ENCODE peak calls at places on chromosome 4, in eight cellular contexts. B is hepatocyte, F is OCI-LY7, K is ascending aorta, O is cardiac muscle cell, A is substantia nigra, X is uterus, G is right lobe of liver. Z is an unnamed sample.

GRCh38 chr4:13266687-13267086 is 217.5 kb downstream of the RAB28 start:
- DNase-seq in B (no peak), F (no peak), K (no peak), O (no peak), A (no peak), X (no peak), G (no peak), Z (no peak)

GRCh38 chr4:127047930-127048329 is 584.8 kb upstream of the INTU start:
- DNase-seq in B (no peak), F (no peak), K (no peak), O (no peak), A (no peak), X (no peak), G (no peak), Z (no peak)

GRCh38 chr4:115042496-115042895 is 70.9 kb downstream of the NDST4 start:
- DNase-seq in B (no peak), F (peak), K (no peak), O (no peak), A (no peak), X (no peak), G (no peak), Z (peak)

GRCh38 chr4:86970447-86971354 is 35.9 kb downstream of the AFF1 start:
- DNase-seq in B (no peak), F (no peak), K (no peak), O (no peak), A (no peak), X (no peak), G (no peak), Z (no peak)

GRCh38 chr4:26583865-26584652 is at the start of gene TBC1D19:
- DNase-seq in B (peak), F (peak), K (peak), O (peak), A (peak), X (peak), G (peak), Z (peak)

GRCh38 chr4:67933038-67933437 is 30.3 kb downstream of the TMPRSS11A start:
- DNase-seq in B (no peak), F (no peak), K (no peak), O (no peak), A (no peak), X (no peak), G (no peak), Z (no peak)

GRCh38 chr4:151517896-151518295 is 108.9 kb downstream of the FHIP1A start:
- DNase-seq in B (no peak), F (no peak), K (no peak), O (no peak), A (no peak), X (no peak), G (no peak), Z (no peak)

GRCh38 chr4:13700196-13701140 is 72.9 kb upstream of the BOD1L1 start:
- DNase-seq in B (no peak), F (no peak), K (no peak), O (peak), A (no peak), X (no peak), G (no peak), Z (no peak)

GRCh38 chr4:151206241-151207005 is 70.5 kb upstream of the PRSS48 start:
- DNase-seq in B (no peak), F (no peak), K (no peak), O (no peak), A (no peak), X (no peak), G (no peak), Z (no peak)

GRCh38 chr4:1722551-1723071 is 1.3 kb downstream of the TACC3 start:
- DNase-seq in B (no peak), F (no peak), K (no peak), O (no peak), A (no peak), X (no peak), G (peak), Z (no peak)

GRCh38 chr4:88672987-88673386 is 24.6 kb downstream of the NAP1L5 start:
- DNase-seq in B (peak), F (peak), K (no peak), O (peak), A (no peak), X (no peak), G (no peak), Z (peak)

GRCh38 chr4:145731026-145731425 is 51.1 kb downstream of the C4orf51 start:
- DNase-seq in B (peak), F (no peak), K (no peak), O (peak), A (no peak), X (no peak), G (peak), Z (no peak)

GRCh38 chr4:121951570-121952110 is at the start of gene TRPC3:
- DNase-seq in B (peak), F (peak), K (no peak), O (peak), A (no peak), X (peak), G (peak), Z (peak)

GRCh38 chr4:76708986-76709385 is 189.0 kb downstream of the SOWAHB start:
- DNase-seq in B (no peak), F (no peak), K (no peak), O (no peak), A (no peak), X (no peak), G (no peak), Z (no peak)

GRCh38 chr4:128958194-128958593 is 135.1 kb downstream of the SCLT1 start:
- DNase-seq in B (peak), F (peak), K (no peak), O (peak), A (no peak), X (no peak), G (no peak), Z (no peak)

GRCh38 chr4:25863906-25864418 is 1.2 kb upstream of the SEL1L3 start:
- DNase-seq in B (no peak), F (peak), K (no peak), O (no peak), A (no peak), X (no peak), G (no peak), Z (peak)

GRCh38 chr4:3178351-3178750 is 70.6 kb upstream of the MSANTD1 start:
- DNase-seq in B (no peak), F (no peak), K (no peak), O (no peak), A (no peak), X (no peak), G (no peak), Z (no peak)
- H3K27ac ChIP-seq in B (no peak), F (no peak), K (no peak), O (no peak), A (no peak), X (no peak), G (no peak), Z (no peak)

GRCh38 chr4:101175896-101176676 is 171.2 kb downstream of the PPP3CA start:
- DNase-seq in B (no peak), F (no peak), K (no peak), O (no peak), A (no peak), X (peak), G (no peak), Z (peak)
- H3K27ac ChIP-seq in B (no peak), F (no peak), K (no peak), O (no peak), A (no peak), X (peak), G (no peak), Z (no peak)

GRCh38 chr4:177175473-177175872 is 134.2 kb upstream of the NEIL3 start:
- DNase-seq in B (no peak), F (no peak), K (no peak), O (no peak), A (no peak), X (no peak), G (no peak), Z (no peak)

DNA sequence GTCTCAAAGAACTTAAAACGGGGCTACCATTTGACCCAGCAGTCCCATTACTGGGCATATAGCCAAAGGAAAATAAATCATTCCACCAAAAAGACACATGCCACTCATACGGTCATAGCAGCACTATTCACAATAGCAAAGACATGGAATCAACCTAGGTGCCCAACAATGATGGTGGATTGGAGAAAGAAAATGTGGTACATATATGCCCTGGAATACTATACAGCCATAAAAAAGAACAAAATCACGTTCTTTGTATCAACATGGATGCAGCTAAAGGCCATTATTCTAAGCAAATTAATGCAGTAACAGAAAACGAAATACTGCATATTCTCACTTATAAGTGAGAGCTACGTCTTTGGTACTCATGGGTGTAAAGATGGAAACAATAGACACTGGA is 138.1 kb upstream of the NEIL3 start:
- DNase-seq in B (no peak), F (no peak), K (no peak), O (no peak), A (no peak), X (no peak), G (no peak), Z (no peak)
- H3K27ac ChIP-seq in B (no peak), F (no peak), K (no peak), O (no peak), A (no peak), X (no peak), G (no peak), Z (no peak)

DNA sequence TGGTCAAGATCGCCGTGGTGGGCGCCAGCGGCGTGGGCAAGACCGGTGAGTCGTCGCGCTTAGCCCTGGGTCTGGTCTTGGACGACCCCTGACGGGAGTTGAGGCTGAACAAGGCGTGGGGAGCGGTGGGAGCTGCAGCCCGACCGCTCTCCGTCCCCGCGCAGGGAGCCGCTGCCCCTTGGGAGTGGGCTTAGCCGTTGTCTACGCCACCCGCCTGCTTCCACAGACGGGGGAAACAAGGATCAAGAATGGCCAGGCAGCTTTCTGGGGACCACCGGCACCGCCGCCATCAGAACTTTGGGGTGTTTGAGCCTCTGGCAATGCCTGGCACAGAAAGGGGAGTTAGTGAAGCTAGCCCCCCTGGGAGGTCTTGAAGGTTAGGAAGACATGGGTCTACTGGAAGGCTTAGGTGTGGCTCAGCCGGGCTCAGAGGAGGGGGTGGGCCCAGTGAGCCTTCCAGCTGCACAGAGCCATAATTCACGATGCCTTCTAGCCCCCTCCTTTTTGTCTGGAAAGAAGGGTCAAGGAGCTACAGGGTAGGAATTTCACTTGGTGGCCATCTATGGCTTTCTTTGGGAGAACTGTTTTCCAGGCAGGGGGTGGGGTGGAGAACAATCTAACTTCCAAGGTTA is 604 bp downstream of the RASL11B start:
- DNase-seq in B (no peak), F (no peak), K (no peak), O (no peak), A (no peak), X (no peak), G (peak), Z (no peak)
- H3K27ac ChIP-seq in B (peak), F (no peak), K (peak), O (peak), A (no peak), X (peak), G (no peak), Z (peak)

DNA sequence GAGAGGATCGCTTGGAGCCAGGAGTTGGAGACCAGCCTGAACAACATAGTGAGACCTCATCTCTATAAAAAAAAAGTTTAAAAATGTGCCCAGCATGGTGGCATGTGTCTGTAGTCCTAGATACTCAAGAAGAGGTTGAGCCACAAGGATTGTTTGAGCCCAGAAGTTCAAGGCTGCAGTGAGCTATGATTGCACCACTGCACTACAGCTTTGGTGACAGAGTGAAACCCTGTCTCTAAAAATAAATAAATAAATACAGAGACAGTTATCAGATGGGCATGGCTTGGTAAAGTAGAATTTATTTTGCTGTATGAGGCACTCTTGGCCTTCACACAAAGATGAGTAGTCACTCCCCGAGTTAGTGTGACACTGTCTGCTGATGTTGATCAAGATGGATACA is 54.1 kb upstream of the SPRY1 start:
- DNase-seq in B (no peak), F (no peak), K (no peak), O (no peak), A (no peak), X (no peak), G (no peak), Z (no peak)
- H3K27ac ChIP-seq in B (no peak), F (no peak), K (peak), O (no peak), A (no peak), X (peak), G (no peak), Z (no peak)

GRCh38 chr4:11487139-11487538 is 58.4 kb upstream of the HS3ST1 start:
- DNase-seq in B (no peak), F (no peak), K (no peak), O (no peak), A (no peak), X (no peak), G (no peak), Z (no peak)

GRCh38 chr4:11485926-11486325 is 57.2 kb upstream of the HS3ST1 start:
- DNase-seq in B (no peak), F (no peak), K (no peak), O (no peak), A (no peak), X (no peak), G (no peak), Z (no peak)

GRCh38 chr4:11487876-11488545 is 59.3 kb upstream of the HS3ST1 start:
- DNase-seq in B (peak), F (no peak), K (no peak), O (peak), A (no peak), X (no peak), G (no peak), Z (no peak)

GRCh38 chr4:11488657-11489448 is 60.2 kb upstream of the HS3ST1 start:
- DNase-seq in B (no peak), F (no peak), K (no peak), O (no peak), A (no peak), X (no peak), G (no peak), Z (peak)

DNA sequence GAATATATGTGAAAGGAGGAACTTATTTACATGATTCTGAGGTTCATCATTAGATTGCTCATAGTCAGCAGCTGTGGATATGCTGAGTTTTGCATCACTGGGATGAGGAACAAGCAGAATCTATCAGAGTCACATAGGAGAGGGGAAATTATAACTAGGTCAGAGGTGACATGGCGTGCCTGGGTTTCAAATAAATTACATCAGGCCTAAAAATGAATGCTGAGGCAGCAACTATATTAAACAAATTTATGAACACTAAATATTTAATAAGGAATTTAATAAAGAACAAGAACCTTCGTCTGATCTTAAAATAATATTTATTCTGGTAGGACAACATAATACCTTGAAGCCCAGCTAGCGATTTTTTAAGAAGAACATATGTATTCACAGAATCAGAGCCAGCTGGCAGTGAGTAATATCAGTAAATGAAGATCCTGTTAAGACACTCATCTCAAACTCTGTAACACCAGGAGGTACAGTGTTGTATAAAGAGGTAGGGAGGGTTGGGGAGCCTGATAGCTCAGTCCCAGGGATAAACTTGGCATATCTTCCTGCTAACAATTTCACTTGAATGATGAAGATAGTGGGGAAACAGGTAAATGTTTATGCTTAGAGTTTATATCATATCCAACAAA is 60.9 kb upstream of the HS3ST1 start:
- DNase-seq in B (no peak), F (no peak), K (no peak), O (no peak), A (no peak), X (no peak), G (no peak), Z (no peak)
- H3K27ac ChIP-seq in B (no peak), F (no peak), K (no peak), O (no peak), A (no peak), X (no peak), G (no peak), Z (no peak)

DNA sequence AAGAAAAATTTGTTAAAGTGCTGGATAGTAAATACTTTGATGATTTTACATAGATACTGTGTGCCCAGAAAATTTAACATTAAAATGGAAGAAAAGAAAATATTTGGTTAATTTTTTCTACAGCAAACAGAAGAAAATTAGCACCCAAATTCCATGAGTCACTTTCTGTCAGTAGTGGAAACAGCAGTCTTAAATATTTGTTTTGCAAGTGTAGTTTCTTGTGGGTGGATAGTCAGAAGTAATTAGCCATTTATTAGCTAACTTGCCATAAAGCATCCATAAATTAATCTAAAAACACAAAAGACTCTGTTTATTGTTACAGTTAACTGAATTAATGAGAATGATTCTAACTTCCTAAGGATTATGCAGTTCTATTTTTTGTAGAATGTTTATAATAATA is 9.7 kb upstream of the UFSP2 start:
- DNase-seq in B (no peak), F (no peak), K (no peak), O (no peak), A (no peak), X (no peak), G (no peak), Z (no peak)
- H3K27ac ChIP-seq in B (no peak), F (no peak), K (no peak), O (no peak), A (no peak), X (no peak), G (no peak), Z (no peak)